ENCODE peak calls at places on chromosomes 6 and 20, in eight cellular contexts. J is naive thymus-derived CD8-positive, alpha-beta T cell; F is EL; P is uterus; S is NCI-H510A treated with DMSO at 0.1 percent for 48 hours; T is astrocyte of the spinal cord; M is AG08396; Z is HFF-Myc. Y is an unnamed sample.

GRCh38 chr20:24503352-24503931 is 34.0 kb downstream of the SYNDIG1 start:
- DNase-seq in S (no peak), F (no peak), P (peak), M (peak), Z (no peak), J (no peak), T (peak), Y (no peak)

GRCh38 chr6:81759782-81760181 is 7.3 kb upstream of the TENT5A start:
- DNase-seq in J (no peak), S (no peak), M (no peak), P (no peak), F (no peak), Z (no peak), T (peak), Y (no peak)

GRCh38 chr6:129364037-129364436 is 345.9 kb downstream of the ARHGAP18 start:
- DNase-seq in J (no peak), M (no peak), P (no peak), Z (no peak), T (no peak), F (no peak), S (peak), Y (no peak)

GRCh38 chr20:5104479-5104878 is 15.3 kb downstream of the PCNA start:
- DNase-seq in T (no peak), J (no peak), F (no peak), Z (no peak), S (no peak), P (no peak), M (no peak), Y (no peak)

GRCh38 chr6:88725111-88725711 is 238.2 kb downstream of the RNGTT start:
- DNase-seq in F (peak), T (peak), P (no peak), S (no peak), J (no peak), Z (no peak), M (no peak), Y (peak)

GRCh38 chr6:33252758-33253157 is 18.9 kb downstream of the VPS52 start:
- DNase-seq in M (no peak), F (peak), S (no peak), P (no peak), Z (no peak), T (no peak), J (no peak), Y (no peak)

GRCh38 chr6:110814488-110815259 is 595 bp downstream of the CDK19 start:
- DNase-seq in Z (no peak), T (peak), P (peak), F (peak), J (peak), M (peak), S (no peak), Y (no peak)

GRCh38 chr6:64985726-64986125 is 721.3 kb downstream of the EYS start:
- DNase-seq in Z (no peak), F (no peak), P (no peak), S (no peak), J (no peak), M (no peak), T (no peak), Y (no peak)

GRCh38 chr6:168699631-168700315 is 258.8 kb downstream of the SMOC2 start:
- DNase-seq in T (no peak), S (no peak), J (no peak), F (no peak), P (peak), M (no peak), Z (no peak), Y (no peak)

GRCh38 chr20:3753098-3753497 is 14.5 kb downstream of the ADISSP start:
- DNase-seq in Z (no peak), F (peak), T (peak), M (peak), P (peak), J (peak), S (peak), Y (peak)

GRCh38 chr6:26267083-26267589 is 97.9 kb upstream of the BTN3A2 start:
- DNase-seq in P (no peak), T (no peak), M (no peak), S (no peak), Z (no peak), F (no peak), J (no peak), Y (no peak)

GRCh38 chr6:111781055-111781708 is 92.1 kb downstream of the FYN start:
- DNase-seq in S (peak), M (peak), Z (no peak), P (no peak), F (no peak), T (no peak), J (no peak), Y (no peak)

GRCh38 chr6:35142578-35142977 is 1.4 kb upstream of the TCP11 start:
- DNase-seq in J (no peak), P (no peak), S (no peak), M (no peak), F (peak), T (no peak), Z (no peak), Y (no peak)

GRCh38 chr20:50138479-50139393 is 14.8 kb downstream of the PEDS1 start:
- DNase-seq in Z (no peak), J (no peak), S (no peak), T (no peak), F (no peak), M (no peak), P (no peak), Y (no peak)

GRCh38 chr6:52253494-52253893 is 9.2 kb upstream of the IL17F start:
- DNase-seq in Z (no peak), P (no peak), S (no peak), M (peak), J (no peak), F (no peak), T (no peak), Y (no peak)

GRCh38 chr20:10474606-10475184 is 39.6 kb downstream of the SLX4IP start:
- DNase-seq in F (no peak), J (no peak), S (no peak), P (peak), T (no peak), Z (no peak), M (no peak), Y (no peak)

GRCh38 chr20:35625584-35626385 is 10.2 kb downstream of the SPAG4 start:
- DNase-seq in P (no peak), T (no peak), Z (no peak), S (no peak), J (no peak), M (no peak), F (no peak), Y (no peak)

GRCh38 chr20:57576942-57577550 is 16.1 kb downstream of the PCK1 start:
- DNase-seq in T (no peak), F (no peak), S (no peak), P (no peak), J (no peak), M (no peak), Z (no peak), Y (no peak)

GRCh38 chr6:79438015-79438414 is 99.2 kb downstream of the LCA5 start:
- DNase-seq in T (peak), M (no peak), P (no peak), F (no peak), J (no peak), Z (no peak), S (no peak), Y (no peak)

GRCh38 chr6:90249458-90249857 is 47.2 kb downstream of the BACH2 start:
- DNase-seq in S (no peak), Z (no peak), P (no peak), M (no peak), F (no peak), J (peak), T (no peak), Y (no peak)

GRCh38 chr6:125393449-125393858 is 91.7 kb upstream of the HDDC2 start:
- DNase-seq in M (no peak), Z (no peak), S (no peak), P (no peak), J (no peak), F (no peak), T (no peak), Y (no peak)

GRCh38 chr6:118725944-118726343 is 74.6 kb upstream of the CEP85L start:
- DNase-seq in S (no peak), Z (no peak), J (peak), M (no peak), T (no peak), F (no peak), P (no peak), Y (no peak)

GRCh38 chr6:7108964-7109836 is 1.4 kb downstream of the RREB1 start:
- DNase-seq in M (peak), F (peak), S (peak), Z (peak), P (peak), T (peak), J (peak), Y (peak)

GRCh38 chr6:4649728-4650127 is 126.5 kb upstream of the CDYL start:
- DNase-seq in M (no peak), T (no peak), Z (no peak), P (no peak), S (no peak), J (no peak), F (peak), Y (no peak)

GRCh38 chr20:63567382-63568169 is 6.5 kb downstream of the HELZ2 start:
- DNase-seq in J (peak), Z (no peak), S (no peak), M (no peak), P (no peak), F (no peak), T (peak), Y (no peak)

GRCh38 chr6:105483492-105483891 is 80.6 kb upstream of the PREP start:
- DNase-seq in T (peak), M (peak), F (peak), J (no peak), P (no peak), Z (no peak), S (no peak), Y (no peak)

GRCh38 chr6:130381459-130382380 is 15.9 kb downstream of the TMEM200A start:
- DNase-seq in P (no peak), S (no peak), T (no peak), M (no peak), F (no peak), J (peak), Z (no peak), Y (no peak)

GRCh38 chr6:96907498-96907897 is 9.8 kb upstream of the NDUFAF4 start:
- DNase-seq in J (no peak), Z (no peak), M (no peak), T (no peak), P (no peak), F (peak), S (no peak), Y (no peak)

GRCh38 chr6:4848382-4849068 is 72.3 kb downstream of the CDYL start:
- DNase-seq in T (peak), M (no peak), J (no peak), F (peak), P (no peak), Z (no peak), S (no peak), Y (no peak)

GRCh38 chr6:13159295-13159694 is 169.0 kb downstream of the TBC1D7 start:
- DNase-seq in T (no peak), F (peak), P (no peak), M (no peak), S (no peak), Z (no peak), J (no peak), Y (no peak)

GRCh38 chr6:48736486-48737206 is 625.6 kb upstream of the PTCHD4 start:
- DNase-seq in Z (peak), S (no peak), M (peak), F (peak), P (no peak), T (peak), J (no peak), Y (peak)

GRCh38 chr20:4325548-4326187 is 310.3 kb upstream of the RNF24 start:
- DNase-seq in S (no peak), Z (no peak), P (peak), F (no peak), T (no peak), J (no peak), M (no peak), Y (no peak)

GRCh38 chr20:47453167-47453782 is 48.4 kb upstream of the NCOA3 start:
- DNase-seq in J (no peak), T (peak), M (peak), Z (peak), F (peak), S (no peak), P (no peak), Y (peak)

GRCh38 chr20:36604952-36605308 is 649 bp upstream of the RAB5IF start:
- DNase-seq in P (peak), Z (no peak), T (no peak), J (peak), F (no peak), M (no peak), S (peak), Y (no peak)

GRCh38 chr20:50221501-50222323 is 31.1 kb downstream of the CEBPB start:
- DNase-seq in S (no peak), P (no peak), T (no peak), J (no peak), F (peak), M (no peak), Z (no peak), Y (no peak)

GRCh38 chr20:54004397-54004940 is 65.9 kb downstream of the BCAS1 start:
- DNase-seq in P (no peak), F (no peak), Z (no peak), S (no peak), T (no peak), M (no peak), J (no peak), Y (no peak)